ENCODE peak calls at places on chromosomes 11 and 22, in eight cellular contexts. L is pons; N is activated CD4-positive, CD25-positive, alpha-beta regulatory T cell treated with anti-CD3 and anti-CD28 coated beads, Interleukin-2, amount 50 U/mL, for 16 hours; R is LoVo; G is renal cortical epithelial cell; F is DMS153; I is coronary artery; U is NCI-H2081. A is an unnamed sample.
A peak's percentile ranks its signal among the peaks of the same experiment; 100 is the strongest.

GRCh38 chr22:22817468-22818201 is 70.0 kb upstream of the IGLL5 start:
- DNase-seq in U (no peak), I (no peak), G (peak; percentile 52), R (no peak), L (no peak), N (no peak), F (no peak), A (no peak)

GRCh38 chr11:69337211-69337721 is 43.3 kb downstream of the MYEOV start:
- DNase-seq in R (no peak), G (peak; percentile 26), I (peak; percentile 24), L (no peak), N (no peak), F (peak; percentile 89), U (no peak), A (no peak)

GRCh38 chr11:69055212-69055586 is 6.5 kb downstream of the TPCN2 start:
- DNase-seq in N (no peak), I (no peak), L (no peak), U (no peak), G (no peak), F (no peak), R (no peak), A (no peak)

GRCh38 chr11:59336176-59336575 is 22.5 kb upstream of the OR5AN1 start:
- DNase-seq in G (no peak), N (no peak), U (no peak), F (no peak), R (no peak), I (no peak), L (no peak), A (no peak)

GRCh38 chr11:72334651-72335050 is 90.7 kb upstream of the PHOX2A start:
- DNase-seq in I (no peak), F (no peak), R (no peak), N (no peak), L (no peak), G (no peak), U (no peak), A (no peak)

GRCh38 chr11:129279326-129280026 is 87.4 kb upstream of the ARHGAP32 start:
- DNase-seq in F (peak; percentile 52), U (peak; percentile 90), R (peak; percentile 87), N (no peak), G (no peak), L (peak; percentile 72), I (peak; percentile 84), A (peak; percentile 66)

GRCh38 chr11:71251761-71252433 is 480 bp downstream of the SHANK2 start:
- DNase-seq in F (no peak), R (peak; percentile 19), N (no peak), L (no peak), G (no peak), U (no peak), I (no peak), A (no peak)

GRCh38 chr11:15074206-15075161 is 1.1 kb downstream of the CALCB start:
- DNase-seq in R (peak; percentile 63), L (peak; percentile 61), U (peak; percentile 84), G (peak; percentile 70), I (no peak), N (peak; percentile 65), F (peak; percentile 89), A (peak; percentile 75)

GRCh38 chr22:27185903-27186302 is 528.5 kb downstream of the MIAT start:
- DNase-seq in N (no peak), G (no peak), U (no peak), R (no peak), F (no peak), I (peak; percentile 67), L (no peak), A (no peak)

GRCh38 chr22:43823353-43823908 is 11.3 kb upstream of the EFCAB6 start:
- DNase-seq in U (no peak), F (no peak), G (peak; percentile 94), I (peak; percentile 49), L (no peak), N (no peak), R (peak; percentile 63), A (no peak)

GRCh38 chr11:34327804-34328631 is 29.8 kb downstream of the ABTB2 start:
- DNase-seq in G (no peak), N (no peak), I (no peak), L (peak; percentile 82), U (no peak), F (no peak), R (no peak), A (no peak)

GRCh38 chr11:121723261-121723741 is 270.5 kb upstream of the SORL1-AS1 start:
- DNase-seq in R (no peak), L (peak; percentile 66), F (no peak), U (peak; percentile 76), N (no peak), G (no peak), I (peak; percentile 72), A (no peak)

GRCh38 chr11:35146074-35146521 is 7.1 kb downstream of the CD44 start:
- DNase-seq in G (no peak), I (no peak), R (no peak), U (no peak), N (peak; percentile 59), F (no peak), L (no peak), A (peak; percentile 54)

GRCh38 chr11:70067591-70068341 is 10.4 kb upstream of the ANO1 start:
- DNase-seq in G (peak; percentile 16), U (no peak), R (no peak), L (no peak), I (peak; percentile 64), N (no peak), F (no peak), A (no peak)

GRCh38 chr22:49192857-49193250 is 634.8 kb downstream of the BRD1 start:
- DNase-seq in R (no peak), L (no peak), I (no peak), U (no peak), G (no peak), F (no peak), N (no peak), A (no peak)

GRCh38 chr22:47030881-47031627 is 268.6 kb downstream of the TBC1D22A start:
- DNase-seq in R (peak; percentile 53), U (peak; percentile 32), F (peak; percentile 53), N (no peak), G (no peak), I (no peak), L (no peak), A (no peak)

GRCh38 chr11:123300874-123301695 is 106.0 kb upstream of the CLMP start:
- DNase-seq in U (no peak), G (peak; percentile 84), F (no peak), N (no peak), I (no peak), R (peak; percentile 8), L (no peak), A (no peak)

GRCh38 chr22:21922370-21923162 is 30.1 kb downstream of the PPM1F start:
- DNase-seq in F (no peak), N (no peak), G (no peak), I (no peak), U (no peak), R (no peak), L (no peak), A (no peak)

GRCh38 chr22:17966403-17966717 is 58.0 kb downstream of the MICAL3 start:
- DNase-seq in U (no peak), I (no peak), R (no peak), G (peak; percentile 69), F (no peak), L (peak; percentile 65), N (no peak), A (no peak)

GRCh38 chr11:12121504-12121903 is 11.1 kb downstream of the MICAL2 start:
- DNase-seq in L (no peak), U (peak; percentile 41), I (no peak), N (no peak), G (no peak), R (no peak), F (peak; percentile 80), A (no peak)

GRCh38 chr11:92050305-92050704 is 174.3 kb upstream of the FAT3 start:
- DNase-seq in L (no peak), N (no peak), G (peak; percentile 79), U (no peak), R (no peak), F (peak; percentile 46), I (no peak), A (no peak)

GRCh38 chr11:118152552-118153471 is at the start of gene SCN4B:
- DNase-seq in L (no peak), N (no peak), G (no peak), F (peak; percentile 17), I (no peak), U (peak; percentile 58), R (peak; percentile 39), A (no peak)